ENCODE peak calls at places on chromosomes 13 and 19, in ten cellular contexts. One of them, this sample, is unnamed.

GRCh38 chr13:67390462-67391093 is 160.4 kb upstream of the PCDH9 start:
- DNase-seq in NCI-H2081: no peak
- DNase-seq in T-helper 17 cell: no peak
- DNase-seq in neuronal stem cell: no peak
- DNase-seq in nephron progenitor cell: no peak
- DNase-seq in RWPE1: peak; percentile 2
- DNase-seq in stimulated activated CD4-positive, alpha-beta T cell treated with anti-CD3 and anti-CD28 coated beads, Interleukin-1b, Interleukin-23, amount 100 ng/mL, for 1 hour: no peak
- DNase-seq in GM03348: peak; percentile 6
- DNase-seq in upper lobe of right lung: no peak
- DNase-seq in NCI-H526 treated with DMSO at 0.1 percent for 48 hours: no peak
- DNase-seq in this sample: no peak

GRCh38 chr19:34436716-34437115 is 8.5 kb downstream of the UBA2 start:
- DNase-seq in NCI-H2081: no peak
- DNase-seq in T-helper 17 cell: no peak
- DNase-seq in neuronal stem cell: no peak
- DNase-seq in nephron progenitor cell: no peak
- DNase-seq in RWPE1: no peak
- DNase-seq in stimulated activated CD4-positive, alpha-beta T cell treated with anti-CD3 and anti-CD28 coated beads, Interleukin-1b, Interleukin-23, amount 100 ng/mL, for 1 hour: no peak
- DNase-seq in GM03348: no peak
- DNase-seq in upper lobe of right lung: no peak
- DNase-seq in NCI-H526 treated with DMSO at 0.1 percent for 48 hours: no peak
- DNase-seq in this sample: no peak

GRCh38 chr19:15107056-15108010 is at the start of gene SYDE1:
- DNase-seq in NCI-H2081: no peak
- DNase-seq in T-helper 17 cell: no peak
- DNase-seq in neuronal stem cell: peak; percentile 71
- DNase-seq in nephron progenitor cell: peak; percentile 62
- DNase-seq in RWPE1: peak; percentile 63
- DNase-seq in stimulated activated CD4-positive, alpha-beta T cell treated with anti-CD3 and anti-CD28 coated beads, Interleukin-1b, Interleukin-23, amount 100 ng/mL, for 1 hour: no peak
- DNase-seq in GM03348: peak; percentile 96
- DNase-seq in upper lobe of right lung: no peak
- DNase-seq in NCI-H526 treated with DMSO at 0.1 percent for 48 hours: no peak
- DNase-seq in this sample: peak; percentile 74

GRCh38 chr19:45972944-45973525 is 630 bp downstream of the NOVA2 start:
- DNase-seq in NCI-H2081: no peak
- DNase-seq in T-helper 17 cell: no peak
- DNase-seq in neuronal stem cell: no peak
- DNase-seq in nephron progenitor cell: peak; percentile 57
- DNase-seq in RWPE1: no peak
- DNase-seq in stimulated activated CD4-positive, alpha-beta T cell treated with anti-CD3 and anti-CD28 coated beads, Interleukin-1b, Interleukin-23, amount 100 ng/mL, for 1 hour: no peak
- DNase-seq in GM03348: no peak
- DNase-seq in upper lobe of right lung: no peak
- DNase-seq in NCI-H526 treated with DMSO at 0.1 percent for 48 hours: no peak
- DNase-seq in this sample: no peak

GRCh38 chr13:113589251-113589960 is 4.9 kb downstream of the TFDP1 start:
- DNase-seq in NCI-H2081: no peak
- DNase-seq in T-helper 17 cell: peak; percentile 1
- DNase-seq in neuronal stem cell: no peak
- DNase-seq in nephron progenitor cell: no peak
- DNase-seq in RWPE1: no peak
- DNase-seq in stimulated activated CD4-positive, alpha-beta T cell treated with anti-CD3 and anti-CD28 coated beads, Interleukin-1b, Interleukin-23, amount 100 ng/mL, for 1 hour: no peak
- DNase-seq in GM03348: no peak
- DNase-seq in upper lobe of right lung: peak; percentile 37
- DNase-seq in NCI-H526 treated with DMSO at 0.1 percent for 48 hours: no peak
- DNase-seq in this sample: peak; percentile 49

GRCh38 chr19:29273000-29273691 is 60.2 kb upstream of the UQCRFS1 start:
- DNase-seq in NCI-H2081: no peak
- DNase-seq in T-helper 17 cell: no peak
- DNase-seq in neuronal stem cell: no peak
- DNase-seq in nephron progenitor cell: no peak
- DNase-seq in RWPE1: no peak
- DNase-seq in stimulated activated CD4-positive, alpha-beta T cell treated with anti-CD3 and anti-CD28 coated beads, Interleukin-1b, Interleukin-23, amount 100 ng/mL, for 1 hour: no peak
- DNase-seq in GM03348: no peak
- DNase-seq in upper lobe of right lung: peak; percentile 20
- DNase-seq in NCI-H526 treated with DMSO at 0.1 percent for 48 hours: no peak
- DNase-seq in this sample: peak; percentile 23

GRCh38 chr13:43196171-43196611 is 172.8 kb downstream of the DNAJC15 start:
- DNase-seq in NCI-H2081: peak; percentile 36
- DNase-seq in T-helper 17 cell: no peak
- DNase-seq in neuronal stem cell: no peak
- DNase-seq in nephron progenitor cell: no peak
- DNase-seq in RWPE1: no peak
- DNase-seq in stimulated activated CD4-positive, alpha-beta T cell treated with anti-CD3 and anti-CD28 coated beads, Interleukin-1b, Interleukin-23, amount 100 ng/mL, for 1 hour: no peak
- DNase-seq in GM03348: peak; percentile 20
- DNase-seq in upper lobe of right lung: no peak
- DNase-seq in NCI-H526 treated with DMSO at 0.1 percent for 48 hours: no peak
- DNase-seq in this sample: no peak

GRCh38 chr13:25232937-25233515 is 54.3 kb downstream of the MTMR6 start:
- DNase-seq in NCI-H2081: peak; percentile 31
- DNase-seq in T-helper 17 cell: no peak
- DNase-seq in neuronal stem cell: no peak
- DNase-seq in nephron progenitor cell: no peak
- DNase-seq in RWPE1: peak; percentile 30
- DNase-seq in stimulated activated CD4-positive, alpha-beta T cell treated with anti-CD3 and anti-CD28 coated beads, Interleukin-1b, Interleukin-23, amount 100 ng/mL, for 1 hour: no peak
- DNase-seq in GM03348: peak; percentile 57
- DNase-seq in upper lobe of right lung: no peak
- DNase-seq in NCI-H526 treated with DMSO at 0.1 percent for 48 hours: peak; percentile 56
- DNase-seq in this sample: no peak